ENCODE peak calls at places on chromosomes 11 and 22, in six cellular contexts. One of them, this sample, is unnamed.

GRCh38 chr11:66749091-66749490 is 20.1 kb upstream of the SPTBN2 start:
- DNase-seq in HT-29: peak
- DNase-seq in AG09309: no peak
- DNase-seq in dorsolateral prefrontal cortex: no peak
- DNase-seq in MCF 10A: no peak
- DNase-seq in endodermal cell: no peak
- DNase-seq in this sample: no peak

GRCh38 chr22:48739348-48740085 is 1088.2 kb downstream of the BRD1 start:
- DNase-seq in HT-29: no peak
- DNase-seq in AG09309: no peak
- DNase-seq in dorsolateral prefrontal cortex: peak
- DNase-seq in MCF 10A: no peak
- DNase-seq in endodermal cell: peak
- DNase-seq in this sample: no peak

GRCh38 chr11:125995313-125995712 is 49.5 kb downstream of the VSIG10L2 start:
- DNase-seq in HT-29: no peak
- DNase-seq in AG09309: no peak
- DNase-seq in dorsolateral prefrontal cortex: peak
- DNase-seq in MCF 10A: no peak
- DNase-seq in endodermal cell: no peak
- DNase-seq in this sample: no peak

GRCh38 chr11:132158696-132159095 is 788.3 kb downstream of the NTM start:
- DNase-seq in HT-29: no peak
- DNase-seq in AG09309: no peak
- DNase-seq in dorsolateral prefrontal cortex: no peak
- DNase-seq in MCF 10A: no peak
- DNase-seq in endodermal cell: no peak
- DNase-seq in this sample: no peak

GRCh38 chr22:27331526-27332281 is 469.9 kb downstream of the MN1 start:
- DNase-seq in HT-29: peak
- DNase-seq in AG09309: peak
- DNase-seq in dorsolateral prefrontal cortex: no peak
- DNase-seq in MCF 10A: peak
- DNase-seq in endodermal cell: peak
- DNase-seq in this sample: no peak

GRCh38 chr11:45513806-45514340 is 151.5 kb downstream of the CHST1 start:
- DNase-seq in HT-29: no peak
- DNase-seq in AG09309: no peak
- DNase-seq in dorsolateral prefrontal cortex: no peak
- DNase-seq in MCF 10A: no peak
- DNase-seq in endodermal cell: peak
- DNase-seq in this sample: no peak

GRCh38 chr11:43812471-43812870 is 68.2 kb upstream of the ALKBH3 start:
- DNase-seq in HT-29: no peak
- DNase-seq in AG09309: no peak
- DNase-seq in dorsolateral prefrontal cortex: no peak
- DNase-seq in MCF 10A: no peak
- DNase-seq in endodermal cell: no peak
- DNase-seq in this sample: no peak

GRCh38 chr11:67438121-67438902 is 830 bp upstream of the PTPRCAP start:
- DNase-seq in HT-29: no peak
- DNase-seq in AG09309: no peak
- DNase-seq in dorsolateral prefrontal cortex: no peak
- DNase-seq in MCF 10A: no peak
- DNase-seq in endodermal cell: no peak
- DNase-seq in this sample: no peak

GRCh38 chr11:117000039-117000740 is 98.0 kb downstream of the SIK3 start:
- DNase-seq in HT-29: no peak
- DNase-seq in AG09309: no peak
- DNase-seq in dorsolateral prefrontal cortex: no peak
- DNase-seq in MCF 10A: no peak
- DNase-seq in endodermal cell: no peak
- DNase-seq in this sample: no peak

GRCh38 chr11:1333091-1333772 is 23.8 kb upstream of the TOLLIP start:
- DNase-seq in HT-29: no peak
- DNase-seq in AG09309: no peak
- DNase-seq in dorsolateral prefrontal cortex: no peak
- DNase-seq in MCF 10A: peak
- DNase-seq in endodermal cell: no peak
- DNase-seq in this sample: no peak